ENCODE peak calls at places on chromosomes 13 and 19, in six cellular contexts. M, U, H, Z, R and I are unnamed samples.

GRCh38 chr19:47897857-47898256 is 11.7 kb upstream of the SULT2A1 start:
- DNase-seq in M (no peak), U (no peak), H (no peak), Z (no peak), R (no peak), I (no peak)

GRCh38 chr13:66926851-66927524 is 303.1 kb downstream of the PCDH9 start:
- DNase-seq in M (no peak), U (no peak), H (no peak), Z (peak; percentile 87), R (no peak), I (no peak)

GRCh38 chr19:36514012-36514612 is 14.0 kb downstream of the ZNF260 start:
- DNase-seq in M (no peak), U (no peak), H (no peak), Z (no peak), R (no peak), I (no peak)

GRCh38 chr13:75485286-75486062 is 3.5 kb upstream of the TBC1D4 start:
- DNase-seq in M (peak; percentile 59), U (peak; percentile 56), H (no peak), Z (peak; percentile 71), R (no peak), I (no peak)

GRCh38 chr19:44570984-44571684 is 41.7 kb upstream of the CEACAM20 start:
- DNase-seq in M (peak; percentile 91), U (peak; percentile 50), H (peak; percentile 60), Z (peak; percentile 55), R (peak; percentile 56), I (no peak)

GRCh38 chr13:105466376-105466775 is 1069.1 kb downstream of the EFNB2 start:
- DNase-seq in M (no peak), U (no peak), H (no peak), Z (no peak), R (no peak), I (no peak)

GRCh38 chr13:53254495-53254894 is 225.9 kb downstream of the OLFM4 start:
- DNase-seq in M (no peak), U (no peak), H (no peak), Z (no peak), R (no peak), I (no peak)

GRCh38 chr19:30637926-30638325 is 265.7 kb downstream of the ZNF536 start:
- DNase-seq in M (no peak), U (no peak), H (no peak), Z (no peak), R (no peak), I (no peak)

GRCh38 chr19:4472174-4472974 is at the start of gene HDGFL2:
- DNase-seq in M (no peak), U (no peak), H (no peak), Z (no peak), R (no peak), I (peak; percentile 88)

GRCh38 chr13:51221108-51221507 is 1.1 kb upstream of the FAM124A start:
- DNase-seq in M (no peak), U (no peak), H (no peak), Z (no peak), R (no peak), I (no peak)

GRCh38 chr13:51223284-51224270 is 1.4 kb downstream of the FAM124A start:
- DNase-seq in M (no peak), U (no peak), H (no peak), Z (no peak), R (no peak), I (no peak)

GRCh38 chr13:51220706-51221105 is 1.5 kb upstream of the FAM124A start:
- DNase-seq in M (no peak), U (no peak), H (no peak), Z (no peak), R (no peak), I (no peak)

GRCh38 chr13:51222510-51223283 is 499 bp downstream of the FAM124A start:
- DNase-seq in M (no peak), U (no peak), H (peak; percentile 15), Z (no peak), R (no peak), I (peak; percentile 29)

GRCh38 chr13:51221674-51222509 is at the start of gene FAM124A:
- DNase-seq in M (no peak), U (no peak), H (peak; percentile 51), Z (no peak), R (peak; percentile 36), I (peak; percentile 51)
- TF ChIP-seq CTCF in M (no peak), U (peak; percentile 57), H (peak; percentile 36), Z (peak; percentile 20), R (no peak), I (no peak)

GRCh38 chr13:39602614-39603366 is at the start of gene LHFPL6:
- DNase-seq in M (peak; percentile 81), U (peak; percentile 66), H (peak; percentile 85), Z (peak; percentile 84), R (peak; percentile 61), I (peak; percentile 47)
- TF ChIP-seq CTCF in M (peak; percentile 34), U (no peak), H (peak; percentile 22), Z (peak; percentile 58), R (no peak), I (no peak)

DNA sequence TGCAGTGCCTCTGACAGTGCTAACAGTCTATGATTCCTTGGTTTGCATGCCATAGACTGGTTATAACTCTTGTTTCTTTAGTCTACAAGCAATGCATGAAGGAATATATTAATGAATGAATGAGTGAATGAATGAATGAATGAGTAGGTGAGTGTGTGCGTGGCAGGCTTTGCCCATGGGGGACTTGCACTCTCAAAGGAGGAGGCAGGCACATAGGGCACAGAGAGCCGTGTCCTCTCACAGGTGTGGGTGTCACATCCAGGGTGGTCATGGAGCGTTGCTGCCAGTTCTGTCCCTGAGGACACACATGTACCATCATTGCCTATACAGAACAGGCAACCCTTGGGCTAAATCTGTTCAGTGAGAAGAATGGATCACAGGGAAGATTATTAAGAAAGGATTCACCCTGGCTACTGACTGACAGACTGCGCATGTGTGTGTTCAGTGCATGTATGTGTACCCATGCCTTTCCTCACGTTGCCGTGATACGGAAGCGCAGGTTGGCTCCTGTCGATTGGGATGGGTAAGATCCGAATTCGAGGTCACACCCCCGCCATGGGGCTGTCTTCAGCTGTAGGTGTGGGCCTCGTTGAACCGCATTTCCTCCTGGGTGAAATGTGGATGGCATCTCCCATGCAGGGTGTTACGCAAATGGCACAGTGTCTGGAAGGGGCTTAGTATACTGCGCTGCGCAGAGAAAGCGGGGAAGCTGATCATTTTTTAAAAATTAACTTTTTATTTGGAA is 161.4 kb downstream of the STK24 start:
- DNase-seq in M (no peak), U (no peak), H (no peak), Z (no peak), R (peak; percentile 21), I (no peak)
- TF ChIP-seq CTCF in M (no peak), U (no peak), H (no peak), Z (no peak), R (no peak), I (no peak)

GRCh38 chr13:60328073-60328472 is 68.9 kb upstream of the TDRD3 start:
- DNase-seq in M (no peak), U (no peak), H (no peak), Z (no peak), R (no peak), I (no peak)

GRCh38 chr13:60331249-60332012 is 65.6 kb upstream of the TDRD3 start:
- DNase-seq in M (no peak), U (no peak), H (no peak), Z (no peak), R (no peak), I (no peak)

GRCh38 chr13:60329221-60329983 is 67.6 kb upstream of the TDRD3 start:
- DNase-seq in M (peak; percentile 45), U (no peak), H (no peak), Z (peak; percentile 14), R (peak; percentile 11), I (no peak)

GRCh38 chr13:60327551-60327950 is 69.5 kb upstream of the TDRD3 start:
- DNase-seq in M (no peak), U (no peak), H (no peak), Z (no peak), R (peak; percentile 5), I (no peak)

DNA sequence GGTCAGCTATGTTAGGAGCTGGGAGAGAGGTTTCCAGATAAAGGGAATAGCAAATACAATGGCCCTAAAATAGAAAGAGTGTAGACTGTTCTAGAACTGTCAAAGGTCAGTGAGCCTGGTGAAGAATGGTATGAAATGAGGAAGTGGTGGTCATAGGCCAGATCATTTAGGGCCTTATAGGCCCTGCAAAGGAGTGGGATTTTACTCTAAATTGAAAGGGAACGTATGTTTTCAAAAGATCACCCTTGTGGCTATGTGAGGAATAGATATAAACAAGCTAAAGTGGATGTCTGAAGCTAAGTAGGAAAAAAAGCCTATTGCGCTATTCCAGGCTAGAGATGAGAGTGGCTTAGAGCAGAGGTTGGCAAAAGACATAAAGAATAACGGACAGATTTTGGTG is 70.7 kb upstream of the TDRD3 start:
- DNase-seq in M (no peak), U (no peak), H (no peak), Z (no peak), R (no peak), I (no peak)
- TF ChIP-seq CTCF in M (no peak), U (no peak), H (no peak), Z (no peak), R (no peak), I (no peak)

GRCh38 chr19:39230096-39230764 is 14.6 kb downstream of the IFNL3 start:
- DNase-seq in M (no peak), U (no peak), H (no peak), Z (no peak), R (no peak), I (no peak)

GRCh38 chr19:39223703-39224279 is 19.7 kb upstream of the SYCN start:
- DNase-seq in M (peak; percentile 51), U (no peak), H (no peak), Z (peak; percentile 17), R (no peak), I (no peak)

GRCh38 chr19:39224910-39225309 is 19.9 kb downstream of the IFNL3 start:
- DNase-seq in M (no peak), U (no peak), H (no peak), Z (no peak), R (no peak), I (no peak)
- TF ChIP-seq CTCF in M (no peak), U (no peak), H (no peak), Z (no peak), R (no peak), I (no peak)

DNA sequence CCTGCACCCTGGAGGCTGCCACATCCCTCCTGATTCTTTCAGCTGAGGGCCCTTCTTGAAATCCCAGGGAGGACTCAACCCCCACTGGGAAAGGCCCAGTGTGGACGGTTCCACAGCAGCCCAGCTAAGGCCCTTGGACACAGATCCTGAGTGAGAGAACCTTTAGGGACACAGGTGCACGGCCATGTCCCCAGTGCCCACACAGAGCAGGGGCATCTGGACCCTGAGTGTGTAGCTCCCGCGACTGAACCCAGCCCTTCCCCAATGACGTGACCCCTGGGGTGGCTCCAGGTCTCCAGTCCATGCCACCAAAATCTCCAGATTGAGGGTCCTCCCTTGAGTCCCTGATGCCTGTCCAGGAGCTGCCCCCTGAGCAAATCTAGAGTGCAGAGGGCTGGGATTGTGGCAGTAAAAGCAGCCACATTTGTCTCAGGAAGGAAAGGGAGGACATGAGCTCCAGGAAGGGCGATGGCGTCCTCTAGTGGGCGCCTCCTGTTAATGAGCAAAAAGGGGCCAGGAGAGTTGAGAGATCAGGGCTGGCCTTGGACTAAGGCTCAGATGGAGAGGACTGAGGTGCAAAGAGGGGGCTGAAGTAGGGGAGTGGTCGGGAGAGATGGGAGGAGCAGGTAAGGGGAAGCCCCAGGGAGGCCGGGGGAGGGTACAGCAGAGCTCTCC is 6.9 kb upstream of the CEACAM5 start:
- DNase-seq in M (no peak), U (no peak), H (no peak), Z (no peak), R (no peak), I (no peak)
- TF ChIP-seq CTCF in M (no peak), U (no peak), H (no peak), Z (peak; percentile 46), R (no peak), I (no peak)